ENCODE peak calls at places on chromosomes 13 and 19, in six cellular contexts. J is GM12892, S is H1, E is K562, K is HepG2, O is GM12878. Z is an unnamed sample.

GRCh38 chr13:40388617-40389016 is 277.8 kb downstream of the FOXO1 start:
- DNase-seq in J (peak; percentile 36), S (no peak), E (no peak), K (no peak), O (peak; percentile 70), Z (peak; percentile 32)

GRCh38 chr13:111339366-111340143 is 19.1 kb downstream of the TEX29 start:
- DNase-seq in J (no peak), S (no peak), E (no peak), K (no peak), O (no peak), Z (no peak)

GRCh38 chr13:27730191-27730590 is 62.1 kb upstream of the GSX1 start:
- DNase-seq in J (no peak), S (no peak), E (no peak), K (no peak), O (no peak), Z (no peak)

GRCh38 chr13:31756346-31756745 is 17.0 kb downstream of the RXFP2 start:
- DNase-seq in J (no peak), S (no peak), E (no peak), K (no peak), O (no peak), Z (no peak)

GRCh38 chr13:21106089-21106488 is 44.7 kb upstream of the LATS2 start:
- DNase-seq in J (no peak), S (no peak), E (no peak), K (no peak), O (no peak), Z (no peak)

GRCh38 chr13:48653074-48654054 is at the start of gene CYSLTR2:
- DNase-seq in J (no peak), S (no peak), E (no peak), K (no peak), O (peak; percentile 35), Z (no peak)

GRCh38 chr13:74056829-74057564 is 77.2 kb downstream of the KLF12 start:
- DNase-seq in J (no peak), S (no peak), E (no peak), K (no peak), O (no peak), Z (no peak)

GRCh38 chr19:36215276-36216171 is 618 bp downstream of the ZNF146 start:
- DNase-seq in J (no peak), S (no peak), E (peak; percentile 57), K (no peak), O (no peak), Z (no peak)

GRCh38 chr19:5436101-5436947 is 18.9 kb upstream of the ZNRF4 start:
- DNase-seq in J (no peak), S (peak; percentile 96), E (peak; percentile 67), K (no peak), O (no peak), Z (no peak)

GRCh38 chr13:72556945-72557344 is 170.5 kb downstream of the MZT1 start:
- DNase-seq in J (no peak), S (no peak), E (no peak), K (no peak), O (no peak), Z (no peak)

GRCh38 chr13:113785051-113786010 is 26.3 kb downstream of the TMEM255B start:
- DNase-seq in J (no peak), S (no peak), E (no peak), K (no peak), O (no peak), Z (no peak)

GRCh38 chr19:41264581-41265375 is 606 bp downstream of the HNRNPUL1 start:
- DNase-seq in J (peak; percentile 54), S (no peak), E (peak; percentile 72), K (peak; percentile 46), O (no peak), Z (peak; percentile 48)

GRCh38 chr19:2308114-2308556 is at the start of gene LINGO3:
- DNase-seq in J (no peak), S (no peak), E (peak; percentile 39), K (no peak), O (no peak), Z (no peak)

GRCh38 chr19:4055209-4055552 is 11.5 kb downstream of the ZBTB7A start:
- DNase-seq in J (no peak), S (no peak), E (no peak), K (no peak), O (no peak), Z (no peak)

GRCh38 chr13:50410921-50411712 is 395.9 kb downstream of the KCNRG start:
- DNase-seq in J (no peak), S (no peak), E (peak; percentile 91), K (peak; percentile 22), O (no peak), Z (no peak)

GRCh38 chr13:73428137-73428536 is 369.3 kb downstream of the KLF5 start:
- DNase-seq in J (no peak), S (no peak), E (no peak), K (no peak), O (no peak), Z (no peak)

GRCh38 chr19:51507640-51508058 is 6.0 kb upstream of the SIGLEC12 start:
- DNase-seq in J (no peak), S (no peak), E (peak; percentile 91), K (no peak), O (no peak), Z (no peak)

GRCh38 chr13:24348797-24349515 is 39.6 kb downstream of the C1QTNF9 start:
- DNase-seq in J (no peak), S (no peak), E (no peak), K (no peak), O (no peak), Z (no peak)

GRCh38 chr13:113951246-113951999 is 22.5 kb downstream of the C13orf46 start:
- DNase-seq in J (peak; percentile 90), S (peak; percentile 85), E (peak; percentile 81), K (peak; percentile 23), O (no peak), Z (peak; percentile 95)

GRCh38 chr19:35311901-35312665 is 16.9 kb upstream of the CD22 start:
- DNase-seq in J (no peak), S (no peak), E (no peak), K (no peak), O (no peak), Z (no peak)

GRCh38 chr19:12884627-12884925 is 2.4 kb downstream of the KLF1 start:
- DNase-seq in J (no peak), S (no peak), E (no peak), K (no peak), O (no peak), Z (no peak)

GRCh38 chr19:50258918-50259372 is 55.5 kb downstream of the MYH14 start:
- DNase-seq in J (no peak), S (peak; percentile 95), E (peak; percentile 66), K (no peak), O (no peak), Z (no peak)

GRCh38 chr13:83709751-83710515 is 172.3 kb downstream of the SLITRK1 start:
- DNase-seq in J (no peak), S (no peak), E (no peak), K (no peak), O (no peak), Z (no peak)

GRCh38 chr13:33723365-33723764 is 94.6 kb upstream of the RFC3 start:
- DNase-seq in J (no peak), S (no peak), E (no peak), K (peak; percentile 32), O (no peak), Z (no peak)

GRCh38 chr19:18046066-18046718 is 38.2 kb downstream of the ARRDC2 start:
- DNase-seq in J (no peak), S (no peak), E (peak; percentile 54), K (peak; percentile 31), O (no peak), Z (no peak)

GRCh38 chr19:9834726-9835506 is at the start of gene PIN1:
- DNase-seq in J (peak; percentile 98), S (peak; percentile 98), E (peak; percentile 99), K (peak; percentile 96), O (peak; percentile 91), Z (peak; percentile 99)
- TF ChIP-seq POLR2A in J (peak; percentile 65), S (peak; percentile 74), E (peak; percentile 74), K (no peak), O (peak; percentile 87), Z (peak; percentile 55)

DNA sequence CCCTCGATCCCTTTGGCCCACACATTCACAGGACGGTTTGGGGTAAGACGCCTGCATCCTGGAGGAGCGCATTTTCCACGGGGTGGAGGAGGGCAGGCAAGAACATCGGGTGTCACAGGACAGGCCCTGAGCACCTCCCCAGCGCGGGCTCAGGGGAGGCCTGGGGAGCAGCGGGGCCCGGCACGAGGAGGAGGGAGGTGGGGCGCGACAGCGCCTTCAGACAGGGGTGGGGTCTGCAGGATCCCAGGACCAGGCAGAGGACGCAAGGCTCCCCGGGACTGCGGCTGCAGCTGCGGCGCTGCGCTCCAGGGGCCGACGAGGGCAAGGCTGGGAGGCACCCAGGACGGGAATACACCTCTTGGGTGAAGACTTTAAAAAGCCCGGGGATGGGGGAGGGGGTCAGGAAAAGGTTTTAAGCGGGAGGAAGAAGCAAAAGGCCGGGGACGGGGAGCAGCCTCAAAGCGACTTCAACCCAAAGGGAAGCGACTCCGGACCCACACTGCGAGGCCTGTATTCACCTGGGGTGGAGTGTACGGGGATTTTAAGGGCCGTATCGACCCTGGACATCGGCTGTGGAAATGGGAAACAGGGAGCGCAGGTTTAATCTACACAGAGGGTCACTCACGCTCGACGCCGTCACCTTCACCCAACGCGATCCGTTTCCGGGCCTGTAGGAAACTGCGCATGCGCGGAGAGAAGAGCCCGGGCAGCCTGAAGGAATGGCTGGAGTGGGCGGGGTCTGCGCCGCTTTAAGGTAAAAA is at the start of gene ZNF415:
- DNase-seq in J (no peak), S (peak; percentile 83), E (no peak), K (no peak), O (no peak), Z (peak; percentile 39)
- TF ChIP-seq POLR2AphosphoS5 in J (no peak), S (peak; percentile 46), E (no peak), K (no peak), O (no peak), Z (no peak)

GRCh38 chr13:30676672-30677071 is 58.7 kb upstream of the ALOX5AP start:
- DNase-seq in J (no peak), S (no peak), E (peak; percentile 12), K (peak; percentile 26), O (no peak), Z (no peak)
- TF ChIP-seq TAF1 in J (no peak), S (no peak), E (no peak), K (no peak), O (no peak), Z (no peak)

DNA sequence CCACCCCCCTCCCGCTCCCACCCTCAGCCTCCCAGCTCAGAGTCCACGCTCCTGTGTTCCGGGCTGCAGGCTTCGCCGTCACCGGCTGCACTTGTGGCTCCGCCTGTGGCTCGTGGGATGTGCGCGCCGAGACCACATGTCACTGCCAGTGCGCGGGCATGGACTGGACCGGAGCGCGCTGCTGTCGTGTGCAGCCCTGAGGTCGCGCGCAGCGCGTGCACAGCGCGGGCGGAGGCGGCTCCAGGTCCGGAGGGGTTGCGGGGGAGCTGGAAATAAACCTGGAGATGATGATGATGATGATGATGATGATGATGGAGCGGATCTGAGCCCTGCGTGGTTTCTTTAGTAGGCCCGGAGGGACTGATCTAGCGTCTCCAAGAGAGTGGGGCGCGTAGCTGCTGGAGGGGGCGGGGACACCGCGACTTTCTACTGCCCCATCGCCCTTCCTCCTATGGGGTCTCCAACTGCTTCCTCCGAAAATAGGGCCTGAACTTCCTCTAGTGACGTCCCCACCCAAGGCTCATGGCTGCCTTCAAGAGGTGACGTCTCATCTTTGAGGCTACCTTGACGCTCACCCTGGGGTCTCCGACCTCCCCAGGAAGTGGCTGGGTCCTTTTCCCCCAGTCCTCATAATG is 1.4 kb downstream of the RETN start:
- DNase-seq in J (no peak), S (peak; percentile 64), E (no peak), K (no peak), O (no peak), Z (no peak)
- TF ChIP-seq POLR2A in J (no peak), S (no peak), E (no peak), K (no peak), O (no peak), Z (no peak)